ENCODE peak calls at places on chromosomes 4 and X, in seven cellular contexts. One of them, this sample, is unnamed.

GRCh38 chrX:48890296-48890925 is 7.2 kb downstream of the TIMM17B start:
- DNase-seq in esophagus muscularis mucosa: no peak
- DNase-seq in thoracic aorta: no peak
- DNase-seq in tibial artery: no peak
- DNase-seq in GM12878: no peak
- DNase-seq in body of pancreas: no peak
- DNase-seq in cardiac muscle cell: no peak
- DNase-seq in this sample: no peak

GRCh38 chr4:117823388-117823787 is 210.9 kb upstream of the NDST3 start:
- DNase-seq in tibial artery: no peak
- DNase-seq in body of pancreas: no peak
- DNase-seq in GM12878: no peak
- DNase-seq in esophagus muscularis mucosa: no peak
- DNase-seq in thoracic aorta: no peak
- DNase-seq in cardiac muscle cell: no peak
- DNase-seq in this sample: no peak

GRCh38 chr4:128225148-128225547 is 62.5 kb downstream of the PGRMC2 start:
- DNase-seq in tibial artery: no peak
- DNase-seq in esophagus muscularis mucosa: no peak
- DNase-seq in cardiac muscle cell: peak; percentile 60
- DNase-seq in GM12878: no peak
- DNase-seq in thoracic aorta: no peak
- DNase-seq in body of pancreas: no peak
- DNase-seq in this sample: no peak

GRCh38 chr4:67549123-67549522 is 3.8 kb upstream of the CENPC start:
- DNase-seq in thoracic aorta: no peak
- DNase-seq in cardiac muscle cell: peak; percentile 63
- DNase-seq in esophagus muscularis mucosa: no peak
- DNase-seq in GM12878: no peak
- DNase-seq in body of pancreas: no peak
- DNase-seq in tibial artery: no peak
- DNase-seq in this sample: no peak

GRCh38 chrX:140141444-140142029 is 176.2 kb upstream of the CXorf66 start:
- DNase-seq in tibial artery: no peak
- DNase-seq in esophagus muscularis mucosa: no peak
- DNase-seq in thoracic aorta: no peak
- DNase-seq in body of pancreas: peak; percentile 48
- DNase-seq in cardiac muscle cell: peak; percentile 38
- DNase-seq in GM12878: peak; percentile 3
- DNase-seq in this sample: no peak

GRCh38 chrX:154991039-154991438 is 31.5 kb downstream of the F8 start:
- DNase-seq in cardiac muscle cell: no peak
- DNase-seq in body of pancreas: no peak
- DNase-seq in esophagus muscularis mucosa: no peak
- DNase-seq in GM12878: peak; percentile 55
- DNase-seq in thoracic aorta: no peak
- DNase-seq in tibial artery: no peak
- DNase-seq in this sample: no peak

GRCh38 chr4:170931326-170931725 is 841.6 kb upstream of the AADAT start:
- DNase-seq in thoracic aorta: no peak
- DNase-seq in cardiac muscle cell: no peak
- DNase-seq in esophagus muscularis mucosa: no peak
- DNase-seq in tibial artery: no peak
- DNase-seq in body of pancreas: no peak
- DNase-seq in GM12878: no peak
- DNase-seq in this sample: no peak

GRCh38 chrX:35890699-35891098 is 28.8 kb upstream of the CFAP47 start:
- DNase-seq in body of pancreas: peak; percentile 79
- DNase-seq in esophagus muscularis mucosa: no peak
- DNase-seq in GM12878: no peak
- DNase-seq in cardiac muscle cell: peak; percentile 41
- DNase-seq in tibial artery: peak; percentile 19
- DNase-seq in thoracic aorta: no peak
- DNase-seq in this sample: no peak

GRCh38 chrX:22486326-22486725 is 213.6 kb downstream of the CBLL2 start:
- DNase-seq in body of pancreas: no peak
- DNase-seq in esophagus muscularis mucosa: no peak
- DNase-seq in cardiac muscle cell: no peak
- DNase-seq in tibial artery: no peak
- DNase-seq in thoracic aorta: no peak
- DNase-seq in GM12878: no peak
- DNase-seq in this sample: no peak

GRCh38 chr4:73816814-73817213 is 19.7 kb upstream of the CXCL6 start:
- DNase-seq in esophagus muscularis mucosa: no peak
- DNase-seq in cardiac muscle cell: peak; percentile 88
- DNase-seq in thoracic aorta: no peak
- DNase-seq in GM12878: no peak
- DNase-seq in body of pancreas: peak; percentile 8
- DNase-seq in tibial artery: no peak
- DNase-seq in this sample: no peak

GRCh38 chr4:122668241-122668640 is 47.4 kb upstream of the IL21 start:
- DNase-seq in GM12878: no peak
- DNase-seq in cardiac muscle cell: no peak
- DNase-seq in body of pancreas: no peak
- DNase-seq in thoracic aorta: no peak
- DNase-seq in esophagus muscularis mucosa: no peak
- DNase-seq in tibial artery: no peak
- DNase-seq in this sample: no peak

GRCh38 chr4:1655081-1655480 is 29.0 kb downstream of the FAM53A start:
- DNase-seq in body of pancreas: no peak
- DNase-seq in thoracic aorta: no peak
- DNase-seq in cardiac muscle cell: no peak
- DNase-seq in GM12878: no peak
- DNase-seq in tibial artery: no peak
- DNase-seq in esophagus muscularis mucosa: no peak
- DNase-seq in this sample: no peak

GRCh38 chr4:76782837-76783236 is 115.1 kb downstream of the SOWAHB start:
- DNase-seq in esophagus muscularis mucosa: no peak
- DNase-seq in thoracic aorta: no peak
- DNase-seq in body of pancreas: no peak
- DNase-seq in cardiac muscle cell: peak; percentile 73
- DNase-seq in GM12878: no peak
- DNase-seq in tibial artery: no peak
- DNase-seq in this sample: no peak

GRCh38 chr4:98242538-98242937 is 18.6 kb upstream of the RAP1GDS1 start:
- DNase-seq in cardiac muscle cell: no peak
- DNase-seq in body of pancreas: no peak
- DNase-seq in tibial artery: no peak
- DNase-seq in esophagus muscularis mucosa: no peak
- DNase-seq in GM12878: no peak
- DNase-seq in thoracic aorta: no peak
- DNase-seq in this sample: no peak

GRCh38 chrX:108270739-108271396 is 167.4 kb downstream of the COL4A6 start:
- DNase-seq in cardiac muscle cell: peak; percentile 21
- DNase-seq in GM12878: no peak
- DNase-seq in body of pancreas: no peak
- DNase-seq in thoracic aorta: no peak
- DNase-seq in esophagus muscularis mucosa: no peak
- DNase-seq in tibial artery: no peak
- DNase-seq in this sample: no peak

GRCh38 chr4:159101983-159102622 is 776 bp upstream of the RAPGEF2 start:
- DNase-seq in GM12878: no peak
- DNase-seq in body of pancreas: no peak
- DNase-seq in cardiac muscle cell: peak; percentile 20
- DNase-seq in thoracic aorta: no peak
- DNase-seq in tibial artery: no peak
- DNase-seq in esophagus muscularis mucosa: no peak
- DNase-seq in this sample: no peak

GRCh38 chr4:139319571-139319970 is 17.3 kb upstream of the NDUFC1 start:
- DNase-seq in body of pancreas: no peak
- DNase-seq in tibial artery: no peak
- DNase-seq in cardiac muscle cell: no peak
- DNase-seq in thoracic aorta: no peak
- DNase-seq in GM12878: no peak
- DNase-seq in esophagus muscularis mucosa: no peak
- DNase-seq in this sample: no peak

GRCh38 chrX:155505296-155505695 is 46.9 kb upstream of the F8A3 start:
- DNase-seq in thoracic aorta: no peak
- DNase-seq in esophagus muscularis mucosa: no peak
- DNase-seq in cardiac muscle cell: no peak
- DNase-seq in GM12878: no peak
- DNase-seq in tibial artery: no peak
- DNase-seq in body of pancreas: no peak
- DNase-seq in this sample: no peak

GRCh38 chr4:105978684-105979296 is 83.5 kb downstream of the NPNT start:
- DNase-seq in thoracic aorta: peak; percentile 50
- DNase-seq in GM12878: no peak
- DNase-seq in cardiac muscle cell: peak; percentile 83
- DNase-seq in body of pancreas: peak; percentile 26
- DNase-seq in esophagus muscularis mucosa: no peak
- DNase-seq in tibial artery: peak; percentile 54
- DNase-seq in this sample: no peak

GRCh38 chr4:2794707-2795557 is 2.0 kb downstream of the SH3BP2 start:
- DNase-seq in tibial artery: peak; percentile 73
- DNase-seq in GM12878: no peak
- DNase-seq in esophagus muscularis mucosa: no peak
- DNase-seq in body of pancreas: peak; percentile 56
- DNase-seq in cardiac muscle cell: peak; percentile 92
- DNase-seq in thoracic aorta: no peak
- DNase-seq in this sample: peak; percentile 75

GRCh38 chr4:155122382-155122781 is 86.1 kb upstream of the NPY2R start:
- DNase-seq in tibial artery: no peak
- DNase-seq in GM12878: no peak
- DNase-seq in esophagus muscularis mucosa: no peak
- DNase-seq in cardiac muscle cell: no peak
- DNase-seq in body of pancreas: no peak
- DNase-seq in thoracic aorta: no peak
- DNase-seq in this sample: no peak

GRCh38 chrX:106611323-106611681 is 476 bp upstream of the RADX start:
- DNase-seq in GM12878: no peak
- DNase-seq in thoracic aorta: no peak
- DNase-seq in cardiac muscle cell: no peak
- DNase-seq in body of pancreas: no peak
- DNase-seq in tibial artery: no peak
- DNase-seq in esophagus muscularis mucosa: no peak
- DNase-seq in this sample: no peak

GRCh38 chrX:112233164-112233563 is 150.6 kb upstream of the TRPC5 start:
- DNase-seq in tibial artery: no peak
- DNase-seq in thoracic aorta: no peak
- DNase-seq in esophagus muscularis mucosa: no peak
- DNase-seq in body of pancreas: no peak
- DNase-seq in cardiac muscle cell: no peak
- DNase-seq in GM12878: peak; percentile 12
- DNase-seq in this sample: no peak

GRCh38 chrX:16628954-16629595 is 20.9 kb upstream of the S100G start:
- DNase-seq in GM12878: no peak
- DNase-seq in tibial artery: no peak
- DNase-seq in thoracic aorta: no peak
- DNase-seq in esophagus muscularis mucosa: no peak
- DNase-seq in body of pancreas: no peak
- DNase-seq in cardiac muscle cell: no peak
- DNase-seq in this sample: no peak

GRCh38 chr4:26885912-26886274 is 25.3 kb downstream of the STIM2 start:
- DNase-seq in esophagus muscularis mucosa: no peak
- DNase-seq in GM12878: peak; percentile 65
- DNase-seq in cardiac muscle cell: no peak
- DNase-seq in thoracic aorta: no peak
- DNase-seq in tibial artery: no peak
- DNase-seq in body of pancreas: no peak
- DNase-seq in this sample: no peak

GRCh38 chr4:8434251-8435073 is 6.1 kb downstream of the ACOX3 start:
- DNase-seq in tibial artery: no peak
- DNase-seq in GM12878: no peak
- DNase-seq in thoracic aorta: no peak
- DNase-seq in body of pancreas: no peak
- DNase-seq in cardiac muscle cell: no peak
- DNase-seq in esophagus muscularis mucosa: no peak
- DNase-seq in this sample: no peak
- H3K27ac ChIP-seq in tibial artery: no peak overlapping the region
- H3K27ac ChIP-seq in GM12878: peak overlapping the region; percentile 91
- H3K27ac ChIP-seq in thoracic aorta: no peak overlapping the region
- H3K27ac ChIP-seq in body of pancreas: no peak overlapping the region
- H3K27ac ChIP-seq in cardiac muscle cell: peak overlapping the region; percentile 87
- H3K27ac ChIP-seq in esophagus muscularis mucosa: no peak overlapping the region
- H3K27ac ChIP-seq in this sample: no peak overlapping the region

GRCh38 chrX:39762266-39762841 is 335.4 kb downstream of the BCOR start:
- DNase-seq in thoracic aorta: no peak
- DNase-seq in body of pancreas: no peak
- DNase-seq in GM12878: no peak
- DNase-seq in tibial artery: no peak
- DNase-seq in esophagus muscularis mucosa: no peak
- DNase-seq in cardiac muscle cell: peak; percentile 90
- DNase-seq in this sample: no peak
- H3K4me1 ChIP-seq in thoracic aorta: peaks cover 42% of the 10 kb centered on the region
- H3K4me1 ChIP-seq in body of pancreas: peaks cover 33% of the 10 kb centered on the region
- H3K4me1 ChIP-seq in GM12878: no peaks in the 10 kb centered on the region
- H3K4me1 ChIP-seq in tibial artery: peaks cover 56% of the 10 kb centered on the region
- H3K4me1 ChIP-seq in esophagus muscularis mucosa: peaks cover 18% of the 10 kb centered on the region
- H3K4me1 ChIP-seq in cardiac muscle cell: peaks cover 17% of the 10 kb centered on the region
- H3K4me1 ChIP-seq in this sample: no peaks in the 10 kb centered on the region

DNA sequence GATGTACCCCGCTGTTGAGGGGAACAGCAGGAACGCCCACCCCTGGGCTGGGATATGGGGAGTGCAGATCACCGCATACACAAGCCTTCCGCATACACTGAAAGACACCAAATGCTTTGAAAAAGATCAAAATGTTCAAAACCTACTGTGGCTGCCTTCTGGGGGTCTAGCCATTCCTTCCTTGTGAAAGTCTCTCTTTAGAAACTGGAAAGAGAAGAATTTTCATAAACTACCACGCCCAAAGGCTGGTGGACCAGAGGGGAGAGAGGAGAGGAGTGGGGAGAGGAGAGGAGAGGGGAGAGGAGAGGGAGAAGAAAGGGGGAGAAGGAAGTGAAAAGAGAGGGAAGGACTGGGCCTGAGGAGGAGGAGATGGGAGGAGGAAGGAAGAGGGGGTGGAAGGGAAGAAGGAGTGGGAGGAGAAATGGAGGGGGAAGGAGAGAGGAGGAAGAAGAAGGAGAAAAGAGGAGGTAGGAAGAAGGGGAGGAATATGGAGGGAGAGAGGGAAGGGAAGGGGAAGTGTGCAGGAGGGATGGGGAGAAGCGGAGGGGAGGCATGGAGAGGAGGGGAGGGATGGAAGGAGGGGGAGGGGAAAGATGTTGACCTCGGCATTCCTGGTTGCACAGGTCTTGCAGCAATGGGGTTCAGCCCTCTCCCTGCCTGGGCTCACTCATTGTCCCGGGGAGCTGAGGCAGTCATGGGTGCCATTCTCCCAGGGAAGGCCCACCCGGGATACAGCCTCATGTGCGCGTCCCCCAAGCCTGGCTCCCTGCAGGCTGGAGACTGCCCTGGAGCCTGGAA is 5.5 kb upstream of the HMX1 start:
- DNase-seq in esophagus muscularis mucosa: no peak
- DNase-seq in thoracic aorta: no peak
- DNase-seq in tibial artery: no peak
- DNase-seq in cardiac muscle cell: no peak
- DNase-seq in GM12878: no peak
- DNase-seq in body of pancreas: no peak
- DNase-seq in this sample: no peak
- H3K27me3 ChIP-seq in esophagus muscularis mucosa: peaks cover 47% of the 10 kb centered on the region
- H3K27me3 ChIP-seq in thoracic aorta: no peaks in the 10 kb centered on the region
- H3K27me3 ChIP-seq in tibial artery: peaks cover 92% of the 10 kb centered on the region
- H3K27me3 ChIP-seq in cardiac muscle cell: peaks cover 100% of the 10 kb centered on the region
- H3K27me3 ChIP-seq in GM12878: no peaks in the 10 kb centered on the region
- H3K27me3 ChIP-seq in body of pancreas: no peaks in the 10 kb centered on the region
- H3K27me3 ChIP-seq in this sample: peaks cover 93% of the 10 kb centered on the region

DNA sequence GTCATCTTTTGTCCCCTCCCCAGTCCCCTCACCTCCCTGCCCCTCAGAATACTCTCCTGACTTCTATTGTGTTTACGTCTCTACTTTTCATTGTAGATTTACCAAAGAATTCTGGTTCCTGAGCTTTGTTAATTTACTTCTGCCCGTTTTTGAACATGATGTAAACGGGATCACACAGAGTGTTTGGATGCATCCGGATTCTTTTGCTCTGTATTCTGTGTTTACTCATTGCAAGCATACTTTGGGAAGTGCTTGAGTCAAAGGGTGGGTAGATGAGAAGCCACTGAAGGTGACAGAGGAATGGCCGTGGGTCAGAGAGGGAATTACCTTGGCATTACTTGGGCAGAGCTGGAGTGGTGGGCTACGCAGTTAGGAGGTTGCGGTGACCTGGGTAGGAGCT is 18.0 kb downstream of the CLCN4 start:
- DNase-seq in cardiac muscle cell: no peak
- DNase-seq in esophagus muscularis mucosa: no peak
- DNase-seq in GM12878: no peak
- DNase-seq in thoracic aorta: no peak
- DNase-seq in body of pancreas: no peak
- DNase-seq in tibial artery: no peak
- DNase-seq in this sample: no peak
- H3K27ac ChIP-seq in cardiac muscle cell: no peak overlapping the region
- H3K27ac ChIP-seq in esophagus muscularis mucosa: no peak overlapping the region
- H3K27ac ChIP-seq in GM12878: no peak overlapping the region
- H3K27ac ChIP-seq in thoracic aorta: peak overlapping the region; percentile 47
- H3K27ac ChIP-seq in body of pancreas: no peak overlapping the region
- H3K27ac ChIP-seq in tibial artery: no peak overlapping the region
- H3K27ac ChIP-seq in this sample: no peak overlapping the region

This sample was measured in RWPE2.